ENCODE peak calls at places on chromosomes 4 and X, in six cellular contexts. One of them, this sample, is unnamed.
A peak's percentile ranks its signal among the peaks of the same experiment; 100 is the strongest.

GRCh38 chr4:181245326-181245725 is 997.9 kb upstream of the TENM3 start:
- DNase-seq in right lobe of liver: no peak
- DNase-seq in heart left ventricle: no peak
- DNase-seq in head of caudate nucleus: no peak
- DNase-seq in tibial artery: no peak
- DNase-seq in EL: no peak
- DNase-seq in this sample: no peak

GRCh38 chr4:41985151-41985550 is 3.6 kb downstream of the DCAF4L1 start:
- DNase-seq in right lobe of liver: no peak
- DNase-seq in heart left ventricle: no peak
- DNase-seq in head of caudate nucleus: no peak
- DNase-seq in tibial artery: no peak
- DNase-seq in EL: no peak
- DNase-seq in this sample: no peak

GRCh38 chr4:113446019-113446418 is 315.5 kb downstream of the CAMK2D start:
- DNase-seq in right lobe of liver: no peak
- DNase-seq in heart left ventricle: no peak
- DNase-seq in head of caudate nucleus: peak; percentile 6
- DNase-seq in tibial artery: no peak
- DNase-seq in EL: peak; percentile 74
- DNase-seq in this sample: peak; percentile 97

GRCh38 chrX:70479197-70479969 is 34.7 kb downstream of the DLG3 start:
- DNase-seq in right lobe of liver: no peak
- DNase-seq in heart left ventricle: no peak
- DNase-seq in head of caudate nucleus: no peak
- DNase-seq in tibial artery: no peak
- DNase-seq in EL: peak; percentile 67
- DNase-seq in this sample: peak; percentile 76

GRCh38 chrX:123361371-123361770 is 177.3 kb downstream of the GRIA3 start:
- DNase-seq in right lobe of liver: no peak
- DNase-seq in heart left ventricle: no peak
- DNase-seq in head of caudate nucleus: no peak
- DNase-seq in tibial artery: no peak
- DNase-seq in EL: no peak
- DNase-seq in this sample: no peak

GRCh38 chr4:112951362-112951962 is 98.0 kb upstream of the ANK2 start:
- DNase-seq in right lobe of liver: no peak
- DNase-seq in heart left ventricle: no peak
- DNase-seq in head of caudate nucleus: no peak
- DNase-seq in tibial artery: no peak
- DNase-seq in EL: peak; percentile 6
- DNase-seq in this sample: peak; percentile 19

GRCh38 chr4:139555705-139556070 is 331 bp downstream of the SETD7 start:
- DNase-seq in right lobe of liver: peak; percentile 75
- DNase-seq in heart left ventricle: peak; percentile 62
- DNase-seq in head of caudate nucleus: peak; percentile 48
- DNase-seq in tibial artery: peak; percentile 81
- DNase-seq in EL: no peak
- DNase-seq in this sample: peak; percentile 45

GRCh38 chrX:150506486-150506885 is 61.9 kb upstream of the MTM1 start:
- DNase-seq in right lobe of liver: no peak
- DNase-seq in heart left ventricle: no peak
- DNase-seq in head of caudate nucleus: no peak
- DNase-seq in tibial artery: no peak
- DNase-seq in EL: no peak
- DNase-seq in this sample: no peak

GRCh38 chr4:95572304-95572991 is 23.7 kb upstream of the UNC5C start:
- DNase-seq in right lobe of liver: peak; percentile 23
- DNase-seq in heart left ventricle: peak; percentile 35
- DNase-seq in head of caudate nucleus: no peak
- DNase-seq in tibial artery: peak; percentile 64
- DNase-seq in EL: no peak
- DNase-seq in this sample: peak; percentile 5

GRCh38 chr4:61934201-61934600 is 734.1 kb downstream of the ADGRL3 start:
- DNase-seq in right lobe of liver: no peak
- DNase-seq in heart left ventricle: no peak
- DNase-seq in head of caudate nucleus: no peak
- DNase-seq in tibial artery: no peak
- DNase-seq in EL: no peak
- DNase-seq in this sample: no peak

GRCh38 chrX:2533424-2533823 is 32.6 kb upstream of the DHRSX start:
- DNase-seq in right lobe of liver: no peak
- DNase-seq in heart left ventricle: no peak
- DNase-seq in head of caudate nucleus: no peak
- DNase-seq in tibial artery: no peak
- DNase-seq in EL: no peak
- DNase-seq in this sample: no peak